ENCODE peak calls at places on chromosomes 1 and 21, in seven cellular contexts. X is right lobe of liver, V is right cardiac atrium, R is HCT116, Y is GM23248, T is hepatocyte, Z is neuronal stem cell. U is an unnamed sample.

GRCh38 chr1:115677172-115677542 is 35.4 kb downstream of the VANGL1 start:
- DNase-seq in X (no peak), V (no peak), R (no peak), Y (no peak), T (no peak), Z (peak; percentile 79), U (no peak)

GRCh38 chr21:28636988-28637691 is 355.5 kb downstream of the LTN1 start:
- DNase-seq in X (no peak), V (no peak), R (no peak), Y (peak; percentile 81), T (no peak), Z (no peak), U (no peak)

GRCh38 chr1:87337606-87338005 is 8.9 kb downstream of the LMO4 start:
- DNase-seq in X (no peak), V (no peak), R (no peak), Y (no peak), T (no peak), Z (no peak), U (no peak)

GRCh38 chr1:44472614-44473262 is 67.7 kb downstream of the RNF220 start:
- DNase-seq in X (no peak), V (no peak), R (no peak), Y (peak; percentile 2), T (no peak), Z (no peak), U (no peak)

GRCh38 chr21:31198575-31198974 is 145.5 kb downstream of the TIAM1 start:
- DNase-seq in X (no peak), V (no peak), R (peak; percentile 48), Y (peak; percentile 74), T (peak; percentile 63), Z (peak; percentile 37), U (no peak)

GRCh38 chr21:29025328-29025713 is 853 bp downstream of the USP16 start:
- DNase-seq in X (no peak), V (no peak), R (no peak), Y (peak; percentile 71), T (peak; percentile 52), Z (no peak), U (no peak)

GRCh38 chr1:90402893-90403849 is 313.9 kb downstream of the BARHL2 start:
- DNase-seq in X (no peak), V (no peak), R (peak; percentile 94), Y (peak; percentile 82), T (peak; percentile 87), Z (peak; percentile 74), U (peak; percentile 56)

GRCh38 chr1:100622037-100622436 is 84.1 kb downstream of the GPR88 start:
- DNase-seq in X (no peak), V (no peak), R (peak; percentile 16), Y (peak; percentile 96), T (peak; percentile 36), Z (no peak), U (no peak)

GRCh38 chr1:52970149-52970548 is 43.1 kb downstream of the SCP2 start:
- DNase-seq in X (no peak), V (no peak), R (no peak), Y (no peak), T (peak; percentile 40), Z (no peak), U (no peak)

GRCh38 chr1:212613440-212614335 is 5.1 kb downstream of the ATF3 start:
- DNase-seq in X (no peak), V (no peak), R (no peak), Y (peak; percentile 95), T (no peak), Z (no peak), U (no peak)

GRCh38 chr1:82227696-82228095 is 427.0 kb downstream of the ADGRL2 start:
- DNase-seq in X (no peak), V (no peak), R (no peak), Y (peak; percentile 4), T (no peak), Z (no peak), U (no peak)

GRCh38 chr1:2240251-2241156 is 12.4 kb downstream of the SKI start:
- DNase-seq in X (peak; percentile 93), V (peak; percentile 93), R (no peak), Y (peak; percentile 66), T (peak; percentile 66), Z (no peak), U (peak; percentile 47)

GRCh38 chr1:179036844-179037465 is 11.3 kb downstream of the FAM20B start:
- DNase-seq in X (no peak), V (no peak), R (no peak), Y (peak; percentile 72), T (no peak), Z (no peak), U (no peak)

GRCh38 chr1:85109475-85109874 is 61.2 kb upstream of the MCOLN3 start:
- DNase-seq in X (peak; percentile 58), V (peak; percentile 74), R (peak; percentile 53), Y (peak; percentile 81), T (peak; percentile 81), Z (peak; percentile 49), U (peak; percentile 54)

GRCh38 chr1:232291258-232291657 is 338.7 kb downstream of the SIPA1L2 start:
- DNase-seq in X (no peak), V (peak; percentile 66), R (no peak), Y (no peak), T (no peak), Z (no peak), U (no peak)

DNA sequence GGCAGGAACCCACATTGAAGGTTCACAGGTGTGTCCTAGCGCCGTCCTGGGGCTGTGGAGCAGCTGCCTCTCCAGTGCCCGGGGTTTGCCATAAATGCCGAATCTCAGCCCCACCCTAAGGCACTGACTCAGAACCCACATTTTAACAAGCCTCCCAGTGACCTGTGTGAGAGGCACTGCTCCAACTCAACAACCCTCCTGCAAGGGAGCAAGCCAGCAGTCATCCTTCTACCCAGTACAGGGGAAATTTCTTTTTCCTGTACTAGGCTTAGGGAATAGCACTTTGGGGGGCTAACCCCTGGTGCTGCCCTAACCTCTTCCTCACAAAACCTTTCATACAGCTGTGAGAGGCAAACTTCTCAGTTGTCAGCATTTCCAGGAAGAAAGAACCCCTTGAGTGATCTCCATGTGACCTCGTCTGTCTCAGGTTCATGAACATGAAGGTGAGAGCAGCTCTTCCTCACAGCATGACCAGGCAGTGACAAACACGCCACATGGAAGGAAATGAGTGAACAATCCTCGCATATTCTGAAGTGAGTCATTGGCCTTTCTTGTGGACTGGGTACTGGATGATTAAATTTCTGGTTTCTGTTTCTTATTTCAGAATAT is 11.4 kb upstream of the BCAR3 start:
- DNase-seq in X (no peak), V (no peak), R (peak; percentile 89), Y (peak; percentile 96), T (no peak), Z (no peak), U (no peak)
- H3K4me3 ChIP-seq in X (no peak overlapping the region), V (no peak overlapping the region), R (peak overlapping the region; percentile 45), Y (peak overlapping the region; percentile 49), T (no peak overlapping the region), Z (no peak overlapping the region), U (no peak overlapping the region)

DNA sequence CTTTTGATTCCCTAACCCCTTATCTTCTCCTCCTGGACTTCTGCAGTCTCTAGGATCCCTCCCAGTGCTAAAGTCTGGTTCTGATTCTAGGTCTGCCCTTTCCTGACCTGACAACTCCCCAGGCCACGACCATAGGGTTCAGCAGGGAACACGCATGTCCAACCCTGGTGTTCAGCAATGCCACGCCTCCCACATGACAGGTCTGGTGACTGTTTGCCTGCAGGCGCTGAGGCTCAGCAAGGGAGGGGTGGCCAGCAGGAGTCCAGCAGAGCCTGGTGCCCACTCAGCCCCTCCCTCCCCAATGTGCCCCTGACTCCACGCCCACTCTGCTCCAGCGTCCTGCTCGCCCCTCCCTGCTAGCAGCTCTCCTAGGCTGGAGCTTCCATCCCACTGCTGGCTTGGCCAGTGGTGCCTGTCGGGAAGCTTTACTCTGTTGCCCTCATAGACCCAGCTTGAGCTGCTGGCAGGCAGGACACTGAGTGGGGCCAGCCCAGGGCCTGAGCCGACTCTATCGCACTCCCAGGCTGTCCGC is 17.3 kb downstream of the SLC9A1 start:
- DNase-seq in X (no peak), V (peak; percentile 76), R (no peak), Y (peak; percentile 74), T (peak; percentile 79), Z (no peak), U (no peak)
- H3K4me1 ChIP-seq in X (no peaks in the 10 kb centered on the region), V (peaks cover 36% of the 10 kb centered on the region), R (peaks cover 29% of the 10 kb centered on the region), Y (peaks cover 13% of the 10 kb centered on the region), T (peaks cover 31% of the 10 kb centered on the region), Z (peaks cover 17% of the 10 kb centered on the region), U (no peaks in the 10 kb centered on the region)

DNA sequence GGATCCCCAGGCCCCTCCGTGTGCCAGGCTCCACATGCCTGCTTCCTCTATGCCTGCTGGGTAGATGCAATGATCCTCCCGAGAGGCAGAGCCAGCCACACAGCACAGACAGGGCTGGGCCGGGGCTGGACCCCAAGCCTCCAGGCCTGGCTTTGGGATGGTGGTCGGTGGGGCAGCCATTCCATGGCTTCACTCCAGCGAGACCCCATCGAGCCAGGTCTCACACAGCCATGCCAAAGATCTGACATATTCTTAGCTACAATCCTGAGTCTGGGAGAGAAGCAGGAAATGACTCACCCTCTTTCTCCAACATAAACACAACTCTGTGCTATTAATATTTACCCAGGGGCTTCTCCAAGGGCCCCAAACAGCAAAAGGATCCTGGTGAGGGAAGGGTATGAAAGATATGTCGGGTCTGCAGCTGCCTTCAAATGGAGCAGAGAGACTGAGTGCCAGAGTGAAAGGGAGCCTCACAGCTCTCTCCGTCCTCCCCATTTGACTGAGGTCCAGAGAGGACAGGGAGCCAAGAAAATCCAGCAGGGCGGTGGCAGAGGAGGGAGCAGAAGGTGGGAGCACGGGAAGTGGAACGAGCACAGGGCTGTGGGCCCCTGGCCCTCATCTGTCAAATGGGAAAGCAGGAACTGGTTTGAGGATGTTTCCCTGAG is 639.5 kb downstream of the MATN1 start:
- DNase-seq in X (no peak), V (no peak), R (no peak), Y (peak; percentile 80), T (peak; percentile 58), Z (no peak), U (no peak)
- H3K4me3 ChIP-seq in X (no peak overlapping the region), V (no peak overlapping the region), R (peak overlapping the region; percentile 21), Y (peak overlapping the region; percentile 44), T (no peak overlapping the region), Z (no peak overlapping the region), U (no peak overlapping the region)

GRCh38 chr1:223864084-223864483 is 18.3 kb upstream of the TP53BP2 start:
- DNase-seq in X (no peak), V (peak; percentile 37), R (no peak), Y (no peak), T (no peak), Z (no peak), U (no peak)
- H3K4me1 ChIP-seq in X (no peaks in the 10 kb centered on the region), V (no peaks in the 10 kb centered on the region), R (no peaks in the 10 kb centered on the region), Y (no peaks in the 10 kb centered on the region), T (no peaks in the 10 kb centered on the region), Z (no peaks in the 10 kb centered on the region), U (no peaks in the 10 kb centered on the region)